ENCODE peak calls at places on chromosomes 4 and X, in five cellular contexts. K is NCI-H1436, R is GM19239, Y is head of caudate nucleus, G is activated gamma-delta T cell treated with Interleukin-2 at 50 U/mL for 16 hours. F is an unnamed sample.

GRCh38 chr4:101155368-101155767 is 192.0 kb downstream of the PPP3CA start:
- DNase-seq in K (no peak), R (no peak), Y (no peak), G (no peak), F (no peak)

GRCh38 chrX:12118134-12118533 is 20.1 kb upstream of the FRMPD4 start:
- DNase-seq in K (no peak), R (no peak), Y (no peak), G (no peak), F (no peak)

GRCh38 chr4:83231620-83232056 is 53.0 kb downstream of the COQ2 start:
- DNase-seq in K (no peak), R (no peak), Y (no peak), G (no peak), F (no peak)

GRCh38 chr4:53929955-53930798 is 134.2 kb downstream of the CHIC2 start:
- DNase-seq in K (peak), R (peak), Y (peak), G (peak), F (peak)

GRCh38 chr4:88759039-88759631 is 61.5 kb upstream of the NAP1L5 start:
- DNase-seq in K (no peak), R (no peak), Y (no peak), G (no peak), F (no peak)

GRCh38 chr4:76758290-76758882 is 139.6 kb downstream of the SOWAHB start:
- DNase-seq in K (no peak), R (peak), Y (peak), G (no peak), F (peak)

GRCh38 chr4:43765514-43765913 is 683.1 kb downstream of the KCTD8 start:
- DNase-seq in K (no peak), R (no peak), Y (no peak), G (no peak), F (no peak)

GRCh38 chr4:82677327-82677726 is 115.5 kb upstream of the TMEM150C start:
- DNase-seq in K (no peak), R (no peak), Y (no peak), G (no peak), F (no peak)

GRCh38 chrX:124530803-124531202 is 184.4 kb downstream of the SH2D1A start:
- DNase-seq in K (no peak), R (no peak), Y (no peak), G (no peak), F (no peak)

GRCh38 chrX:12771445-12772069 is 19.7 kb upstream of the PRPS2 start:
- DNase-seq in K (no peak), R (peak), Y (peak), G (peak), F (no peak)

GRCh38 chrX:53288173-53288572 is 6.8 kb upstream of the IQSEC2 start:
- DNase-seq in K (peak), R (no peak), Y (peak), G (no peak), F (no peak)

GRCh38 chr4:121307441-121308327 is 73.1 kb downstream of the QRFPR start:
- DNase-seq in K (peak), R (peak), Y (peak), G (peak), F (peak)

GRCh38 chr4:22686156-22686555 is 6.6 kb upstream of the GBA3 start:
- DNase-seq in K (no peak), R (no peak), Y (no peak), G (no peak), F (no peak)

GRCh38 chr4:111475001-111475400 is 670.3 kb upstream of the FAM241A start:
- DNase-seq in K (no peak), R (no peak), Y (peak), G (no peak), F (peak)

GRCh38 chrX:145821291-145821897 is 3.8 kb downstream of the SLITRK2 start:
- DNase-seq in K (no peak), R (no peak), Y (peak), G (no peak), F (no peak)

GRCh38 chrX:95505721-95506120 is 1178.9 kb upstream of the DIAPH2 start:
- DNase-seq in K (no peak), R (no peak), Y (no peak), G (no peak), F (peak)